ENCODE peak calls at places on chromosomes 4 and X, in six cellular contexts. Y is RPMI8226; G is H1; H is NCI-H1092 treated with DMSO at 0.1 percent for 48 hours; D is heart right ventricle; E is stimulated activated effector memory CD8-positive, alpha-beta T cell treated with anti-CD3 and anti-CD28 coated beads, Interleukin-12 subunit alpha, Interleukin-12 subunit beta, amount 100 ng/mL, for 72 hours. I is an unnamed sample.

GRCh38 chrX:26557691-26558321 is 341.8 kb downstream of the MAGEB5 start:
- DNase-seq in H (no peak), G (no peak), D (no peak), E (no peak), Y (no peak), I (no peak)

GRCh38 chr4:165006457-165006856 is 25.3 kb upstream of the TRIM60 start:
- DNase-seq in H (no peak), Y (no peak), G (no peak), D (no peak), E (no peak), I (no peak)

GRCh38 chrX:120262781-120263719 is 12.4 kb downstream of the ZBTB33 start:
- DNase-seq in Y (peak; percentile 37), E (no peak), G (no peak), H (peak; percentile 51), D (no peak), I (no peak)

GRCh38 chrX:20252392-20253231 is 14.1 kb downstream of the RPS6KA3 start:
- DNase-seq in Y (peak; percentile 51), G (peak; percentile 29), E (peak; percentile 59), D (peak; percentile 47), H (peak; percentile 2), I (no peak)

GRCh38 chrX:119643696-119644095 is 37.5 kb upstream of the NKRF start:
- DNase-seq in G (no peak), H (no peak), E (no peak), D (no peak), Y (no peak), I (no peak)

GRCh38 chrX:110046971-110047370 is 44.1 kb downstream of the TMEM164 start:
- DNase-seq in Y (no peak), D (no peak), H (no peak), G (no peak), E (no peak), I (no peak)

GRCh38 chrX:153504445-153505016 is 9.8 kb downstream of the BGN start:
- DNase-seq in H (no peak), Y (peak; percentile 30), D (no peak), E (no peak), G (no peak), I (no peak)

GRCh38 chrX:30910124-30910860 is 21.2 kb upstream of the TAB3 start:
- DNase-seq in D (no peak), G (no peak), E (no peak), H (no peak), Y (no peak), I (no peak)

GRCh38 chr4:140300271-140300970 is 73.0 kb upstream of the SCOC start:
- DNase-seq in E (no peak), G (no peak), Y (peak; percentile 39), H (peak; percentile 42), D (no peak), I (no peak)

GRCh38 chr4:87034527-87034926 is 99.7 kb downstream of the AFF1 start:
- DNase-seq in D (no peak), Y (no peak), G (no peak), H (no peak), E (no peak), I (no peak)

GRCh38 chr4:26062221-26062620 is 148.2 kb downstream of the SMIM20 start:
- DNase-seq in G (no peak), Y (no peak), E (no peak), H (no peak), D (no peak), I (no peak)

GRCh38 chrX:112677167-112677566 is 2.6 kb downstream of the LHFPL1 start:
- DNase-seq in G (no peak), H (no peak), D (no peak), Y (no peak), E (no peak), I (no peak)

GRCh38 chr4:78534286-78534955 is 17.1 kb upstream of the ANXA3 start:
- DNase-seq in H (no peak), D (no peak), E (no peak), Y (no peak), G (no peak), I (no peak)

GRCh38 chrX:32183066-32183465 is 1028.3 kb downstream of the DMD start:
- DNase-seq in Y (no peak), D (no peak), H (no peak), G (no peak), E (no peak), I (no peak)

GRCh38 chr4:8352368-8353157 is 83.0 kb downstream of the HTRA3 start:
- DNase-seq in D (no peak), E (no peak), Y (no peak), H (no peak), G (no peak), I (no peak)

GRCh38 chrX:40579880-40580536 is 762 bp upstream of the ATP6AP2 start:
- DNase-seq in H (no peak), D (no peak), E (no peak), G (no peak), Y (peak; percentile 3), I (no peak)

GRCh38 chr4:8644461-8644891 is 51.9 kb downstream of the CPZ start:
- DNase-seq in D (no peak), Y (no peak), H (no peak), G (no peak), E (no peak), I (no peak)

GRCh38 chr4:80240976-80241375 is 25.5 kb upstream of the FGF5 start:
- DNase-seq in Y (no peak), E (no peak), G (no peak), H (no peak), D (no peak), I (no peak)

GRCh38 chr4:22514001-22514400 is 1.9 kb downstream of the ADGRA3 start:
- DNase-seq in E (no peak), G (no peak), Y (no peak), D (no peak), H (no peak), I (no peak)

GRCh38 chrX:119272882-119273806 is 37.1 kb downstream of the PGRMC1 start:
- DNase-seq in Y (no peak), G (peak; percentile 63), E (peak; percentile 10), H (no peak), D (peak; percentile 56), I (no peak)

GRCh38 chr4:168655182-168655581 is 158.3 kb downstream of the PALLD start:
- DNase-seq in G (no peak), D (no peak), E (no peak), Y (no peak), H (no peak), I (no peak)

GRCh38 chr4:42371306-42372063 is 25.8 kb upstream of the SHISA3 start:
- DNase-seq in E (no peak), D (no peak), H (peak; percentile 68), Y (peak; percentile 16), G (no peak), I (no peak)

GRCh38 chrX:54786972-54787371 is 11.1 kb downstream of the ITIH6 start:
- DNase-seq in H (peak; percentile 2), D (no peak), Y (peak; percentile 28), E (no peak), G (no peak), I (no peak)

GRCh38 chr4:123673971-123674370 is 277.4 kb downstream of the SPRY1 start:
- DNase-seq in Y (no peak), E (no peak), D (no peak), G (no peak), H (no peak), I (no peak)

GRCh38 chrX:134418317-134419113 is 41.5 kb upstream of the HPRT1 start:
- DNase-seq in Y (no peak), E (no peak), H (no peak), D (no peak), G (no peak), I (no peak)

GRCh38 chr4:3613980-3614730 is 81.9 kb upstream of the LRPAP1 start:
- DNase-seq in G (no peak), H (peak; percentile 86), D (peak; percentile 41), E (no peak), Y (peak; percentile 28), I (no peak)

GRCh38 chrX:18441780-18442367 is 16.5 kb downstream of the CDKL5 start:
- DNase-seq in E (no peak), D (no peak), H (no peak), Y (no peak), G (no peak), I (no peak)

GRCh38 chrX:47361538-47362511 is 8.6 kb upstream of the ZNF157 start:
- DNase-seq in E (peak; percentile 2), H (peak; percentile 99), D (peak; percentile 67), Y (peak; percentile 58), G (peak; percentile 81), I (peak; percentile 91)

GRCh38 chr4:8293131-8293975 is 23.8 kb downstream of the HTRA3 start:
- DNase-seq in D (no peak), G (no peak), H (no peak), Y (no peak), E (no peak), I (no peak)

GRCh38 chr4:143389543-143390195 is 53.0 kb downstream of the GAB1 start:
- DNase-seq in E (no peak), Y (no peak), D (no peak), H (no peak), G (no peak), I (no peak)

GRCh38 chrX:72394518-72395163 is 88.9 kb upstream of the CITED1 start:
- DNase-seq in D (peak; percentile 17), E (no peak), G (no peak), H (no peak), Y (no peak), I (no peak)

GRCh38 chrX:13305091-13305490 is 14.8 kb downstream of the ATXN3L start:
- DNase-seq in H (no peak), Y (no peak), G (no peak), E (no peak), D (no peak), I (no peak)